ENCODE peak calls at places on chromosomes 12 and 14, in seven cellular contexts. Q, J, E, A, O, U and B are unnamed samples.

GRCh38 chr12:120984351-120984898 is 6.1 kb downstream of the HNF1A start:
- DNase-seq in A (no peak), O (no peak), J (no peak), Q (no peak), E (no peak), U (peak; percentile 81), B (peak; percentile 96)

GRCh38 chr12:124390442-124391116 is 95.7 kb downstream of the RFLNA start:
- DNase-seq in U (no peak), O (peak; percentile 91), A (no peak), Q (no peak), E (no peak), J (peak; percentile 60), B (peak; percentile 32)

GRCh38 chr12:123058980-123059379 is 78.5 kb downstream of the ARL6IP4 start:
- DNase-seq in Q (no peak), A (no peak), E (no peak), J (no peak), O (no peak), U (no peak), B (no peak)

GRCh38 chr12:128867466-128867865 is 14.2 kb downstream of the GLT1D1 start:
- DNase-seq in J (no peak), O (no peak), Q (no peak), U (no peak), E (no peak), A (no peak), B (no peak)

GRCh38 chr12:64611430-64612286 is 1.4 kb downstream of the RASSF3 start:
- DNase-seq in A (peak; percentile 27), O (no peak), E (no peak), J (peak; percentile 43), U (peak; percentile 50), Q (peak; percentile 53), B (peak; percentile 41)

GRCh38 chr14:103372552-103373304 is 12.5 kb upstream of the MARK3 start:
- DNase-seq in U (peak; percentile 49), A (no peak), J (no peak), O (no peak), Q (no peak), E (peak; percentile 76), B (no peak)

GRCh38 chr12:68479832-68480291 is 130.8 kb upstream of the RAP1B start:
- DNase-seq in E (no peak), A (no peak), O (no peak), J (no peak), Q (no peak), U (no peak), B (no peak)

GRCh38 chr12:22173154-22173553 is 127.1 kb downstream of the CMAS start:
- DNase-seq in O (no peak), A (no peak), E (no peak), U (no peak), J (no peak), Q (no peak), B (no peak)

GRCh38 chr14:38203929-38204716 is 3.6 kb upstream of the SSTR1 start:
- DNase-seq in E (no peak), U (no peak), Q (no peak), O (no peak), J (no peak), A (no peak), B (no peak)

GRCh38 chr12:80045594-80045993 is 53.7 kb upstream of the OTOGL start:
- DNase-seq in A (no peak), Q (no peak), O (no peak), J (no peak), E (peak; percentile 29), U (no peak), B (no peak)

GRCh38 chr12:53623526-53623925 is 2.7 kb downstream of the ATF7 start:
- DNase-seq in U (peak; percentile 46), J (no peak), E (peak; percentile 24), O (no peak), A (no peak), Q (no peak), B (peak; percentile 45)

GRCh38 chr12:75831413-75831812 is 200.2 kb downstream of the PHLDA1 start:
- DNase-seq in Q (no peak), O (no peak), U (no peak), A (no peak), J (no peak), E (no peak), B (no peak)

GRCh38 chr12:119797090-119797489 is 80.0 kb downstream of the CIT start:
- DNase-seq in J (no peak), U (no peak), Q (no peak), O (no peak), E (no peak), A (no peak), B (no peak)

GRCh38 chr14:55071870-55072640 is 20.6 kb downstream of the MAPK1IP1L start:
- DNase-seq in A (peak; percentile 24), J (no peak), O (no peak), U (peak; percentile 27), Q (peak; percentile 38), E (no peak), B (no peak)

GRCh38 chr12:90829044-90829443 is 125.9 kb downstream of the CCER1 start:
- DNase-seq in J (no peak), A (no peak), E (no peak), O (no peak), Q (no peak), U (no peak), B (no peak)

GRCh38 chr12:56900583-56900982 is 33.6 kb downstream of the SDR9C7 start:
- DNase-seq in U (no peak), E (no peak), J (no peak), Q (no peak), O (no peak), A (no peak), B (no peak)

GRCh38 chr12:42482086-42482819 is 107.3 kb downstream of the PRICKLE1 start:
- DNase-seq in U (peak; percentile 39), E (no peak), O (peak; percentile 70), A (no peak), Q (no peak), J (peak; percentile 80), B (no peak)

GRCh38 chr12:32702470-32702869 is 23.4 kb downstream of the DNM1L start:
- DNase-seq in J (no peak), U (no peak), Q (no peak), E (no peak), A (no peak), O (no peak), B (no peak)

GRCh38 chr14:42293180-42293579 is 686.5 kb downstream of the LRFN5 start:
- DNase-seq in E (no peak), U (no peak), A (no peak), Q (no peak), O (no peak), J (no peak), B (no peak)

GRCh38 chr14:35279369-35279768 is 12.8 kb upstream of the PSMA6 start:
- DNase-seq in E (no peak), O (no peak), J (no peak), U (no peak), A (no peak), Q (no peak), B (no peak)

GRCh38 chr14:85131523-85131922 is 398.4 kb upstream of the FLRT2 start:
- DNase-seq in J (no peak), O (no peak), U (peak; percentile 54), Q (no peak), E (no peak), A (no peak), B (no peak)

GRCh38 chr14:53217283-53217994 is 64.3 kb upstream of the DDHD1 start:
- DNase-seq in Q (peak; percentile 63), J (peak; percentile 83), O (peak; percentile 70), U (peak; percentile 89), A (peak; percentile 71), E (no peak), B (peak; percentile 55)

GRCh38 chr14:94317259-94317658 is 5.9 kb downstream of the SERPINA6 start:
- DNase-seq in U (peak; percentile 79), Q (no peak), E (no peak), O (peak; percentile 60), J (no peak), A (no peak), B (peak; percentile 80)
- H3K27ac ChIP-seq in U (peak overlapping the region; percentile 84), Q (no peak overlapping the region), E (no peak overlapping the region), O (no peak overlapping the region), J (no peak overlapping the region), A (no peak overlapping the region), B (no peak overlapping the region)

GRCh38 chr12:15536446-15536845 is 214.1 kb downstream of the PTPRO start:
- DNase-seq in Q (no peak), E (no peak), U (no peak), O (no peak), A (no peak), J (no peak), B (no peak)
- H3K27ac ChIP-seq in Q (no peak overlapping the region), E (no peak overlapping the region), U (no peak overlapping the region), O (no peak overlapping the region), A (no peak overlapping the region), J (no peak overlapping the region), B (no peak overlapping the region)

DNA sequence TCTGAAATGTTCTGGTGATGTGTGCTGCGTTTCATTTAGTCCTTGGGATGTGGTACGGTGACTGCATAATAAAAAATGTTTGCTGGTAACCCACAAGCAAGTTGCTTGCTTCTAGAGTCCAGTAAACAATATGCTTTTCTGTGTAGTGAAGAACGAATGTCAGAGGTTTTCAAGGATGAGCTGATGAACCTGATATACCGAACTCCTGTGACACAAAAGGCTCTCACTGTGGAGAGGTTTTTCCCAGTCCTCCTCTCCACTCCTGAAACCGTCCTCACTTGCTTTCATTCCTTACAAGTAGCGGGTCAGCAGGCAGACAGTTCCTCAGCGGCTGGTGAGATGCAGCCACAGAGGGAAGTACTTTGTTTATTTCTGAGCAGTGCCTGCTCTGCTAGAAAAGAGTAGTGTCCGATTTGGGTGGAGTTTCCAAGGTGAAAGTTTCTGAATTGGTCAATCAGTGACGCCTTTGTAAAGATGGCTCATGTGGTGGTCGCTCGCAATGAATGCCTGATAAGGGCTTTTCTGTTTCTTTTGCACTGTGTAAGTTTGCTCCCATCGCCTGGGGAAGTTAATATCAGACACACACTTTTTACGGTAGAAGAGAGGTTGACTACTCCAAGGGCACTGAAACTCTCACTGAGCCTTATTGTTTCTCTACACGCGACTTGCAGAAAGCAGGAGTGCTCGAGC is 3.0 kb downstream of the ETV6 start:
- DNase-seq in O (peak; percentile 73), A (no peak), E (no peak), J (no peak), Q (no peak), U (peak; percentile 20), B (peak; percentile 36)
- H3K27ac ChIP-seq in O (peak overlapping the region; percentile 95), A (no peak overlapping the region), E (peak overlapping the region; percentile 68), J (peak overlapping the region; percentile 74), Q (peak overlapping the region; percentile 6), U (peak overlapping the region; percentile 97), B (no peak overlapping the region)

DNA sequence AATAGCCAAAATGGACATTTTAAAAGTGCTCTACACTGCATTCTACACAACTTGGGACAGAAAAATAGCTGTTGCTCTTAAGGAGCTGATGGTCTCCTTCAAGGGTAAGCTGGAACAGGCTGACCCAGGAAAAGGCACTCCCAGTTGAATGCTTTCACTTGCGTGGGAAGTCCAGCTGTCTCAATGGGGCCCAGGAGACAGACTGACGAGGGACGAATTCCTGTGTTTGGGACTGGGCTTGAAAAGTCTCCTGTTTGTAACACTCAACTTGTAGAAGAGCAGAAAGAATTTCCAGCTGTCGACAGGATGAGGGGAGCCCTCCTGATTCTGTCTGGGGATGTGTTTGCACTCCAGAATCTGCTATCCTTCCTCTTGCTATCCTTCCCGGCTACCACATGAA is 180.8 kb downstream of the ZFP36L1 start:
- DNase-seq in O (no peak), U (no peak), J (no peak), A (no peak), E (peak; percentile 24), Q (no peak), B (peak; percentile 33)
- H3K27ac ChIP-seq in O (peak overlapping the region; percentile 60), U (peak overlapping the region; percentile 80), J (peak overlapping the region; percentile 67), A (no peak overlapping the region), E (peak overlapping the region; percentile 21), Q (no peak overlapping the region), B (peak overlapping the region; percentile 43)